ENCODE peak calls at places on chromosomes 6 and 20, in eight cellular contexts. H is neural crest cell, T is hippocampal formation, O is GM10248, K is T-helper 2 cell, Z is tibial artery, R is ascending aorta, Y is progenitor cell of endocrine pancreas. I is an unnamed sample.

GRCh38 chr6:119978274-119978889 is 628.8 kb upstream of the MAN1A1 start:
- DNase-seq in H (no peak), Y (no peak), O (no peak), K (no peak), T (no peak), R (no peak), Z (no peak), I (no peak)

GRCh38 chr6:31430449-31430848 is 27.1 kb downstream of the MICA start:
- DNase-seq in Z (no peak), Y (no peak), O (no peak), K (no peak), R (no peak), H (no peak), T (no peak), I (no peak)

GRCh38 chr6:157999100-158000051 is 17.7 kb downstream of the SYNJ2 start:
- DNase-seq in H (no peak), Y (no peak), R (no peak), T (peak; percentile 83), O (no peak), Z (no peak), K (no peak), I (no peak)

GRCh38 chr20:35663516-35663812 is 1.2 kb downstream of the CPNE1 start:
- DNase-seq in Y (no peak), H (no peak), K (no peak), O (no peak), T (no peak), Z (no peak), R (no peak), I (no peak)

GRCh38 chr6:27297857-27298730 is 14.0 kb downstream of the POM121L2 start:
- DNase-seq in K (no peak), R (no peak), T (no peak), H (peak; percentile 46), O (no peak), Z (no peak), Y (no peak), I (no peak)

GRCh38 chr6:170205126-170205525 is 85.8 kb downstream of the DLL1 start:
- DNase-seq in Y (no peak), R (no peak), O (no peak), T (no peak), H (no peak), Z (no peak), K (no peak), I (no peak)

GRCh38 chr6:125140808-125141207 is 12.8 kb upstream of the TPD52L1 start:
- DNase-seq in R (no peak), K (no peak), Y (no peak), Z (no peak), H (no peak), O (no peak), T (no peak), I (no peak)

GRCh38 chr6:10970731-10971130 is 73.4 kb downstream of the ELOVL2 start:
- DNase-seq in K (no peak), H (no peak), R (no peak), Y (no peak), O (no peak), T (no peak), Z (no peak), I (no peak)

GRCh38 chr20:60584221-60584620 is 626.0 kb downstream of the CDH26 start:
- DNase-seq in H (no peak), K (no peak), Z (no peak), T (no peak), Y (no peak), R (no peak), O (no peak), I (no peak)

GRCh38 chr20:53901064-53901463 is 169.3 kb downstream of the BCAS1 start:
- DNase-seq in R (no peak), K (no peak), T (no peak), Z (no peak), H (no peak), Y (no peak), O (no peak), I (no peak)

GRCh38 chr6:1821188-1822183 is 211.8 kb downstream of the FOXC1 start:
- DNase-seq in R (no peak), K (no peak), H (peak; percentile 23), Y (no peak), Z (no peak), O (no peak), T (no peak), I (no peak)

I was measured in hypothalamus.